ENCODE peak calls at places on chromosomes 2 and 18, in ten cellular contexts. L, D, H, O, P, Q, U, N, V and J are unnamed samples. For H3K4me1, the result is how much of the 10 kb centered on the place peaks cover.

GRCh38 chr2:20560891-20561702 is 89.8 kb downstream of the HS1BP3 start:
- DNase-seq in N (no peak), P (no peak), D (no peak), U (no peak), Q (no peak), H (no peak), V (no peak), L (peak), O (no peak), J (peak)

GRCh38 chr2:57902578-57902977 is 144.0 kb upstream of the VRK2 start:
- DNase-seq in P (no peak), Q (no peak), D (no peak), V (no peak), U (no peak), H (no peak), N (no peak), O (no peak), L (no peak), J (no peak)

GRCh38 chr2:12020833-12021469 is 274.5 kb downstream of the LPIN1 start:
- DNase-seq in H (no peak), V (no peak), D (no peak), O (no peak), U (no peak), Q (no peak), N (no peak), P (no peak), L (no peak), J (no peak)

GRCh38 chr18:55663891-55664290 is 75.9 kb upstream of the TCF4 start:
- DNase-seq in Q (no peak), O (no peak), H (no peak), P (no peak), D (no peak), V (no peak), N (no peak), U (no peak), L (no peak), J (no peak)

GRCh38 chr2:3738454-3738853 is 35.1 kb downstream of the DCDC2C start:
- DNase-seq in V (no peak), Q (no peak), L (no peak), P (peak), O (no peak), H (no peak), D (peak), N (no peak), U (no peak), J (no peak)

GRCh38 chr2:185919155-185919554 is 180.6 kb downstream of the FSIP2 start:
- DNase-seq in Q (no peak), D (no peak), V (no peak), N (no peak), U (no peak), H (no peak), O (no peak), P (no peak), L (no peak), J (no peak)

GRCh38 chr2:20051518-20052228 is at the start of gene LAPTM4A:
- DNase-seq in L (peak), P (peak), V (peak), H (peak), Q (peak), O (peak), U (peak), N (peak), D (peak), J (peak)

GRCh38 chr18:73879328-73879727 is 268.3 kb downstream of the FBXO15 start:
- DNase-seq in Q (no peak), O (no peak), D (no peak), H (no peak), N (no peak), L (no peak), V (no peak), P (peak), U (no peak), J (no peak)

GRCh38 chr18:7273301-7273911 is 42.5 kb downstream of the LRRC30 start:
- DNase-seq in U (peak), D (no peak), V (no peak), L (peak), H (peak), Q (peak), P (peak), N (no peak), O (no peak), J (peak)

GRCh38 chr18:58838946-58839345 is 25.7 kb upstream of the ZNF532 start:
- DNase-seq in H (no peak), D (no peak), V (no peak), U (no peak), P (no peak), O (no peak), N (no peak), L (no peak), Q (no peak), J (no peak)

GRCh38 chr2:150403457-150403856 is 84.0 kb downstream of the RND3 start:
- DNase-seq in P (no peak), O (no peak), V (no peak), U (no peak), H (no peak), D (no peak), Q (no peak), N (no peak), L (no peak), J (no peak)

GRCh38 chr2:205076405-205076804 is 531.1 kb downstream of the PARD3B start:
- DNase-seq in N (no peak), Q (no peak), O (no peak), D (no peak), U (no peak), L (no peak), H (no peak), V (no peak), P (no peak), J (no peak)

GRCh38 chr2:238996331-238997136 is 148.6 kb downstream of the TWIST2 start:
- DNase-seq in U (peak), H (no peak), P (no peak), Q (no peak), V (no peak), L (no peak), N (no peak), O (no peak), D (no peak), J (no peak)

GRCh38 chr18:12233378-12233777 is 20.8 kb upstream of the CIDEA start:
- DNase-seq in V (peak), U (no peak), D (no peak), L (no peak), H (no peak), O (no peak), P (peak), Q (no peak), N (no peak), J (no peak)

GRCh38 chr18:50327983-50328382 is 40.5 kb upstream of the CXXC1 start:
- DNase-seq in N (no peak), D (no peak), U (no peak), O (no peak), H (no peak), V (no peak), Q (no peak), P (no peak), L (no peak), J (no peak)

DNA sequence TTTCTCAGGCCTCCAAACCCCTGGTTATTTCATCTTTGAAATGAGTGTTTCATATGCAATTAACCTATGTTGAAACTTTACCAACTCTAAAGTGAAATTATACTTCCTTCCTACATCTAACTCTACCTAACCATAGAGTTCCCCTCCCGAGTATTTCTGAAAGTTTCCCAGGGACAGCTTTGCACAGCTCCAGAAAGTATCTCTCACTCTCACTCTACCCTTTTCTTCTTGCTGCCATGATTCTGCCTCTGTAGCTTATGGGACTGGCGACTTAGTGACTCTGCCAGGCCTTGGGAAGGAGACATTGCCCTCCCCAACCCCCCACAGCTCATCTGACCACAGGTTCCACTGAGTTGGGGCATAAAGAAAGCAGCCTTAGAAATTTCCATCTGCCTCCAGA is 107.9 kb downstream of the B3GNT2 start:
- DNase-seq in O (no peak), Q (no peak), V (no peak), P (no peak), H (no peak), N (no peak), D (no peak), L (no peak), U (no peak), J (no peak)
- H3K4me1 ChIP-seq in O (under half), Q (under half), V (under half), P (under half), H (under half), N (under half), D (under half), L (under half), U (under half), J (under half)

GRCh38 chr2:127064642-127065250 is 42.2 kb downstream of the BIN1 start:
- DNase-seq in N (peak), V (no peak), P (peak), O (no peak), D (peak), U (peak), Q (peak), L (peak), H (peak), J (peak)
- TF ChIP-seq POLR2A in N (no peak), V (no peak), P (peak), O (no peak), D (peak), U (no peak), Q (no peak), L (peak), H (no peak), J (no peak)

DNA sequence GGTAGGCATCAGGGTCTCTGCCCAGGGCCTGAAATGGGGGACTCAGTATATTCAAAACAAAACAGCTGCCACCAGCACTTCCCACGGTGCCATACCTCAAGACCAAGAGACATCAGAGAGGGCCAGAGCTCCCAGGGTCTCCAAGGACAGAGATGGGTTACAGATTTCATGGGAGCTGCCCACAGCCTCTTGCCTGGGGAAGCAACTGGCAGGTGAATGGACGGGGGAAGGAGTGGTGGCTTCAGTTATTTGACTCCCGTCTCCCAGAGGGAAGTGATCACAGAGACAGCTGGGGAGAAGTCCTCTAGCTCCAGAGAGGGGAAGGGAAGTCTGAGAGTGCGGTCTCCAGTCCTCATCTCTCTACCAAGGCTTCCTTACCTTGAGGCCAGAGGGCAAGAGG is 15.8 kb upstream of the SFXN5 start:
- DNase-seq in Q (no peak), U (no peak), H (no peak), N (no peak), P (no peak), D (no peak), O (no peak), V (no peak), L (no peak), J (no peak)
- H3K4me1 ChIP-seq in Q (under half), U (under half), H (half or more), N (under half), P (under half), D (under half), O (under half), V (half or more), L (under half), J (under half)

GRCh38 chr2:216804357-216805350 is 55.2 kb downstream of the TNP1 start:
- DNase-seq in U (no peak), H (no peak), O (no peak), D (no peak), Q (no peak), V (no peak), L (no peak), N (no peak), P (peak), J (no peak)
- TF ChIP-seq POLR2A in U (no peak), H (no peak), O (no peak), D (no peak), Q (no peak), V (no peak), L (no peak), N (no peak), P (no peak), J (no peak)

GRCh38 chr2:100248971-100249370 is 73.3 kb downstream of the LONRF2 start:
- DNase-seq in O (no peak), H (no peak), P (no peak), N (no peak), Q (no peak), L (no peak), D (no peak), U (no peak), V (no peak), J (no peak)
- H3K4me1 ChIP-seq in O (under half), H (under half), P (under half), N (under half), Q (under half), L (under half), D (under half), U (under half), V (under half), J (under half)

GRCh38 chr18:24009651-24010333 is 4.8 kb upstream of the TTC39C start:
- DNase-seq in L (no peak), N (no peak), V (no peak), Q (no peak), U (no peak), P (no peak), D (no peak), H (no peak), O (no peak), J (no peak)
- TF ChIP-seq POLR2A in L (no peak), N (no peak), V (no peak), Q (no peak), U (no peak), P (no peak), D (no peak), H (no peak), O (no peak), J (no peak)

GRCh38 chr2:182530636-182531035 is 103.8 kb upstream of the PDE1A start:
- DNase-seq in N (no peak), H (no peak), L (no peak), Q (no peak), V (no peak), U (no peak), D (no peak), O (no peak), P (no peak), J (no peak)
- H3K4me1 ChIP-seq in N (under half), H (under half), L (under half), Q (under half), V (under half), U (under half), D (under half), O (under half), P (under half), J (under half)

GRCh38 chr2:33513480-33513879 is 37.0 kb downstream of the RASGRP3 start:
- DNase-seq in H (no peak), L (no peak), D (no peak), N (no peak), Q (no peak), O (no peak), U (no peak), V (no peak), P (no peak), J (no peak)

GRCh38 chr2:33512112-33512511 is 35.7 kb downstream of the RASGRP3 start:
- DNase-seq in N (no peak), U (no peak), H (no peak), V (no peak), Q (no peak), L (no peak), O (no peak), D (no peak), P (no peak), J (no peak)

GRCh38 chr2:33509908-33510588 is 33.6 kb downstream of the RASGRP3 start:
- DNase-seq in H (no peak), L (no peak), U (no peak), D (no peak), N (no peak), O (no peak), P (peak), V (no peak), Q (no peak), J (no peak)

GRCh38 chr2:33511141-33511540 is 34.7 kb downstream of the RASGRP3 start:
- DNase-seq in O (no peak), D (no peak), V (no peak), P (peak), L (no peak), U (no peak), N (no peak), H (no peak), Q (no peak), J (no peak)

DNA sequence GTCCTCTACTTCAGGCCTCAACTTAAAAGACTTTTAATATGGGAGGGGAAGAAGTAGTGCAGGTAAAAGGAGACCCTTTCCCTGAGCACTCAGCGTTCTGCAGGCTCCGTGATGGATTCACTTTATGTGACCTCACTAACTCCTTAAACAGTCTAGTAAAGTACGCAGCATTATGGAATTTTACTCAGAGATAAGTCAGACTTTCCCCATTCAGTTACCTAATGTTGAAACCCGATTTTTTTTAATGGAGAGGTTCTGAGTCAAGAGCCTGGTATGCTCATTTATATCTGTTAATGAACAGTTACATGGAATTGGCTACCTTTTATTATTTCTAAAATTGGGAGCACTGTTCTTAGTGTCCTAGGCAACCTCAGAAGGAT is 34.1 kb downstream of the RASGRP3 start:
- DNase-seq in U (no peak), V (no peak), Q (no peak), D (no peak), O (no peak), H (no peak), P (peak), N (no peak), L (no peak), J (no peak)
- TF ChIP-seq POLR2A in U (no peak), V (no peak), Q (no peak), D (no peak), O (no peak), H (no peak), P (no peak), N (no peak), L (no peak), J (no peak)

GRCh38 chr2:198452327-198452726 is 647.9 kb downstream of the PLCL1 start:
- DNase-seq in D (no peak), U (no peak), L (no peak), N (no peak), V (no peak), O (no peak), H (no peak), Q (no peak), P (no peak), J (no peak)
- H3K4me1 ChIP-seq in D (under half), U (under half), L (under half), N (under half), V (under half), O (under half), H (under half), Q (under half), P (under half), J (under half)